ENCODE peak calls at places on chromosomes 16 and 17, in seven cellular contexts. P, X, B, W, T, L and Z are unnamed samples.
A peak's percentile ranks its signal among the peaks of the same experiment; 100 is the strongest.

GRCh38 chr16:73031155-73031866 is 16.6 kb downstream of the ZFHX3 start:
- DNase-seq in P (no peak), X (peak; percentile 93), B (no peak), W (no peak), T (peak; percentile 49), L (peak; percentile 50), Z (no peak)

GRCh38 chr16:87317766-87318121 is 552 bp upstream of the C16orf95 start:
- DNase-seq in P (peak; percentile 50), X (peak; percentile 72), B (no peak), W (no peak), T (peak; percentile 61), L (peak; percentile 37), Z (no peak)

GRCh38 chr17:81329927-81330883 is 35.1 kb upstream of the SLC38A10 start:
- DNase-seq in P (no peak), X (peak; percentile 30), B (no peak), W (no peak), T (peak; percentile 74), L (peak; percentile 18), Z (peak; percentile 81)

GRCh38 chr17:81803728-81804558 is at the start of gene GCGR:
- DNase-seq in P (no peak), X (no peak), B (no peak), W (no peak), T (no peak), L (no peak), Z (no peak)

GRCh38 chr16:27319257-27319965 is 5.6 kb downstream of the IL4R start:
- DNase-seq in P (no peak), X (no peak), B (no peak), W (no peak), T (no peak), L (no peak), Z (no peak)

GRCh38 chr17:58520843-58521430 is 6.5 kb upstream of the MTMR4 start:
- DNase-seq in P (peak; percentile 13), X (peak; percentile 39), B (peak; percentile 62), W (no peak), T (peak; percentile 76), L (peak; percentile 78), Z (peak; percentile 84)

GRCh38 chr17:47717845-47718621 is 15.0 kb upstream of the TBX21 start:
- DNase-seq in P (no peak), X (no peak), B (no peak), W (no peak), T (no peak), L (no peak), Z (no peak)

GRCh38 chr16:56950881-56951771 is 10.6 kb upstream of the CETP start:
- DNase-seq in P (peak; percentile 51), X (peak; percentile 55), B (peak; percentile 74), W (peak; percentile 24), T (peak; percentile 79), L (peak; percentile 74), Z (peak; percentile 78)

GRCh38 chr17:57870283-57870635 is 20.4 kb upstream of the MRPS23 start:
- DNase-seq in P (peak; percentile 61), X (no peak), B (no peak), W (no peak), T (no peak), L (no peak), Z (no peak)

GRCh38 chr17:27240086-27240801 is 53.7 kb upstream of the WSB1 start:
- DNase-seq in P (no peak), X (no peak), B (no peak), W (no peak), T (no peak), L (no peak), Z (no peak)

GRCh38 chr17:14886200-14886739 is 378.9 kb downstream of the PMP22 start:
- DNase-seq in P (no peak), X (no peak), B (no peak), W (no peak), T (peak; percentile 77), L (peak; percentile 17), Z (peak; percentile 50)

GRCh38 chr17:61065263-61065773 is 334.3 kb upstream of the TBX2 start:
- DNase-seq in P (peak; percentile 36), X (peak; percentile 34), B (no peak), W (no peak), T (peak; percentile 26), L (peak; percentile 34), Z (no peak)

GRCh38 chr16:77234611-77235010 is 35.4 kb downstream of the SYCE1L start:
- DNase-seq in P (no peak), X (no peak), B (no peak), W (no peak), T (peak; percentile 74), L (no peak), Z (peak; percentile 68)

GRCh38 chr17:54901230-54901847 is 687 bp downstream of the TOM1L1 start:
- DNase-seq in P (peak; percentile 8), X (peak; percentile 54), B (no peak), W (no peak), T (peak; percentile 39), L (no peak), Z (peak; percentile 34)

GRCh38 chr16:74749291-74750055 is 25.1 kb downstream of the FA2H start:
- DNase-seq in P (no peak), X (peak; percentile 43), B (no peak), W (no peak), T (peak; percentile 29), L (no peak), Z (peak; percentile 57)

GRCh38 chr16:17067882-17068281 is 402.9 kb downstream of the XYLT1 start:
- DNase-seq in P (no peak), X (no peak), B (no peak), W (no peak), T (no peak), L (no peak), Z (no peak)

GRCh38 chr17:35748323-35748960 is 4.6 kb downstream of the GAS2L2 start:
- DNase-seq in P (no peak), X (no peak), B (no peak), W (no peak), T (no peak), L (no peak), Z (no peak)

DNA sequence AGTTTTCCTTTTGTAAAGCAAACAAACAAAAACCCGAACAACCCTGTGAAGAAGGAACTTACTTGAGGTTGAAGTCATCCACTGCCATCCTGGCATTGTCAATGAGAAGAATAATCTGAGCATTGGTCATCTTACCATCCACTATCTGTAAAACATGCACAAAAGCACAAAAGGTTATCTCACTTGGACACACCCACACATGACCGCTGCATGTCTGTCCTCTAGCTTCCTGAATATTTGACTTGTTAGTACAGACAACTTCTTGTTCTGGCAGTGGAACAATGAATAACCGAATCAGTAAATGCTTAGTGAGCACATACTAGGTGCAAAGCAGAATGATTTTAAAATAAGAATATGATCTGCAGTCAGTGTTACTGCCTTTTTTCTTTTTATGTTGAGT is 6.1 kb downstream of the KRT23 start:
- DNase-seq in P (no peak), X (no peak), B (no peak), W (no peak), T (no peak), L (no peak), Z (no peak)
- H3K23ac ChIP-seq in P (no peak overlapping the region), X (no peak overlapping the region), B (no peak overlapping the region), W (no peak overlapping the region), T (no peak overlapping the region), L (no peak overlapping the region), Z (no peak overlapping the region)

GRCh38 chr17:79342376-79342775 is 267.8 kb downstream of the ENGASE start:
- DNase-seq in P (no peak), X (no peak), B (no peak), W (no peak), T (no peak), L (no peak), Z (no peak)
- H3K23ac ChIP-seq in P (no peak overlapping the region), X (no peak overlapping the region), B (no peak overlapping the region), W (no peak overlapping the region), T (no peak overlapping the region), L (no peak overlapping the region), Z (no peak overlapping the region)

GRCh38 chr16:14606102-14606501 is 24.0 kb downstream of the PARN start:
- DNase-seq in P (no peak), X (no peak), B (no peak), W (no peak), T (no peak), L (no peak), Z (no peak)
- H3K23ac ChIP-seq in P (no peak overlapping the region), X (no peak overlapping the region), B (no peak overlapping the region), W (no peak overlapping the region), T (no peak overlapping the region), L (no peak overlapping the region), Z (no peak overlapping the region)

DNA sequence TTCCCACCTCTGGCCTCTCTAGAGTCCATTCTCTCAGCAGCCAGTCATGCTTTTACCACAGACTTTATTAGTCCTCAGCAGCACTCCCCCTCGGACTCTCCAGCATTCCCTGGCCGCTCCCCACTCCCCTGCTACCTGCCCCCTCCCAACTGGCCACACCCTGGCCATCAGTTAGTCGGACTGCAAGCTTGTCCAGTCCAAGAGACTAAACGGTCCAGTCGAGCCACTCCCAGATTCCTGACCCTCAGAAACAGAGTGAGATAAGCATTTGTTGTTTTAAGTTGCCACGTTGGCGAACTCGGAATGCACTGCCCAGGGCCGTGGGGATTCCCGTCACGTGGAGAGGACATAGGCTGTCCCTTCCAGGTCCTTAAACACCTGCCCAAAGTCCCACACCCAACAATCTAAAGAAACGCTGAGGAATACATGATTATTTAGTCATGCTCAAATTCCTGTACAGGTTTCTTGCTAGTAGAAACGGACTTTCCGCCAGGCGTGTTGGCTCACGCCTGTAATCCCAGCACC is 5.8 kb upstream of the SPG7 start:
- DNase-seq in P (no peak), X (peak; percentile 47), B (no peak), W (no peak), T (no peak), L (peak; percentile 100), Z (no peak)
- H3K23ac ChIP-seq in P (no peak overlapping the region), X (no peak overlapping the region), B (no peak overlapping the region), W (peak overlapping the region; percentile 3), T (no peak overlapping the region), L (no peak overlapping the region), Z (no peak overlapping the region)

GRCh38 chr17:17902357-17902756 is 65.6 kb upstream of the SREBF1 start:
- DNase-seq in P (no peak), X (no peak), B (no peak), W (no peak), T (no peak), L (no peak), Z (no peak)
- H3K23ac ChIP-seq in P (no peak overlapping the region), X (no peak overlapping the region), B (no peak overlapping the region), W (no peak overlapping the region), T (no peak overlapping the region), L (no peak overlapping the region), Z (no peak overlapping the region)

GRCh38 chr16:81617021-81617346 is 162.1 kb upstream of the PLCG2 start:
- DNase-seq in P (no peak), X (no peak), B (no peak), W (no peak), T (no peak), L (peak; percentile 89), Z (no peak)
- H3K23ac ChIP-seq in P (no peak overlapping the region), X (no peak overlapping the region), B (no peak overlapping the region), W (peak overlapping the region; percentile 12), T (no peak overlapping the region), L (no peak overlapping the region), Z (no peak overlapping the region)

GRCh38 chr16:6605490-6605889 is 727.2 kb upstream of the RBFOX1 start:
- DNase-seq in P (no peak), X (no peak), B (no peak), W (no peak), T (no peak), L (no peak), Z (no peak)
- H3K23ac ChIP-seq in P (no peak overlapping the region), X (no peak overlapping the region), B (no peak overlapping the region), W (no peak overlapping the region), T (no peak overlapping the region), L (no peak overlapping the region), Z (no peak overlapping the region)